ENCODE peak calls at places on chromosomes 6 and 20, in eight cellular contexts. Q, A, B, D, C, E, T and H are unnamed samples. For H3K27me3, the result is how much of the 10 kb centered on the place peaks cover.

GRCh38 chr6:143478479-143479062 is 28.0 kb downstream of the PEX3 start:
- DNase-seq in Q (no peak), A (no peak), B (no peak), D (no peak), C (no peak), E (no peak), T (no peak), H (no peak)

GRCh38 chr6:22737331-22737730 is 168.0 kb downstream of the HDGFL1 start:
- DNase-seq in Q (no peak), A (peak), B (peak), D (peak), C (no peak), E (peak), T (no peak), H (peak)

GRCh38 chr6:167140589-167141474 is 16.9 kb downstream of the GPR31 start:
- DNase-seq in Q (no peak), A (no peak), B (no peak), D (no peak), C (no peak), E (no peak), T (no peak), H (no peak)

GRCh38 chr6:7087491-7087979 is 20.2 kb upstream of the RREB1 start:
- DNase-seq in Q (no peak), A (no peak), B (no peak), D (no peak), C (no peak), E (peak), T (no peak), H (no peak)

GRCh38 chr20:53080969-53081871 is 109.1 kb downstream of the TSHZ2 start:
- DNase-seq in Q (no peak), A (peak), B (no peak), D (peak), C (no peak), E (no peak), T (no peak), H (no peak)

GRCh38 chr6:45640081-45640491 is 262.4 kb upstream of the SUPT3H start:
- DNase-seq in Q (no peak), A (peak), B (no peak), D (peak), C (no peak), E (no peak), T (no peak), H (peak)

GRCh38 chr6:106617857-106618256 is 11.4 kb downstream of the RTN4IP1 start:
- DNase-seq in Q (no peak), A (no peak), B (no peak), D (no peak), C (no peak), E (no peak), T (no peak), H (no peak)

GRCh38 chr6:118354641-118355040 is 193.5 kb upstream of the PLN start:
- DNase-seq in Q (no peak), A (no peak), B (no peak), D (no peak), C (no peak), E (peak), T (no peak), H (no peak)

GRCh38 chr6:134267917-134268361 is 50.0 kb downstream of the SGK1 start:
- DNase-seq in Q (no peak), A (no peak), B (no peak), D (no peak), C (no peak), E (no peak), T (no peak), H (no peak)

GRCh38 chr6:34941421-34941820 is 52.4 kb downstream of the ANKS1A start:
- DNase-seq in Q (no peak), A (no peak), B (no peak), D (no peak), C (no peak), E (no peak), T (no peak), H (no peak)

GRCh38 chr6:75855047-75855446 is 106.0 kb downstream of the MYO6 start:
- DNase-seq in Q (no peak), A (peak), B (no peak), D (peak), C (no peak), E (no peak), T (no peak), H (no peak)

GRCh38 chr6:167103041-167103816 is 19.7 kb upstream of the CCR6 start:
- DNase-seq in Q (no peak), A (no peak), B (peak), D (no peak), C (no peak), E (no peak), T (peak), H (no peak)

GRCh38 chr6:5135783-5136376 is 50.7 kb downstream of the PPP1R3G start:
- DNase-seq in Q (no peak), A (peak), B (no peak), D (peak), C (no peak), E (no peak), T (no peak), H (no peak)

GRCh38 chr6:130697661-130698535 is 129.3 kb upstream of the SMLR1 start:
- DNase-seq in Q (no peak), A (peak), B (no peak), D (peak), C (no peak), E (peak), T (no peak), H (peak)

GRCh38 chr6:1657116-1657776 is 47.5 kb downstream of the FOXC1 start:
- DNase-seq in Q (no peak), A (no peak), B (peak), D (no peak), C (no peak), E (no peak), T (no peak), H (no peak)

GRCh38 chr20:2006452-2007381 is 12.9 kb upstream of the PDYN start:
- DNase-seq in Q (no peak), A (peak), B (no peak), D (peak), C (no peak), E (no peak), T (no peak), H (no peak)

GRCh38 chr6:142510217-142510616 is 208.4 kb downstream of the ADGRG6 start:
- DNase-seq in Q (no peak), A (no peak), B (no peak), D (no peak), C (no peak), E (no peak), T (no peak), H (no peak)

GRCh38 chr20:47502801-47503239 is 1.1 kb downstream of the NCOA3 start:
- DNase-seq in Q (no peak), A (peak), B (no peak), D (peak), C (no peak), E (no peak), T (no peak), H (peak)

GRCh38 chr6:113719056-113719455 is 138.1 kb upstream of the MARCKS start:
- DNase-seq in Q (no peak), A (peak), B (no peak), D (no peak), C (no peak), E (no peak), T (no peak), H (peak)

DNA sequence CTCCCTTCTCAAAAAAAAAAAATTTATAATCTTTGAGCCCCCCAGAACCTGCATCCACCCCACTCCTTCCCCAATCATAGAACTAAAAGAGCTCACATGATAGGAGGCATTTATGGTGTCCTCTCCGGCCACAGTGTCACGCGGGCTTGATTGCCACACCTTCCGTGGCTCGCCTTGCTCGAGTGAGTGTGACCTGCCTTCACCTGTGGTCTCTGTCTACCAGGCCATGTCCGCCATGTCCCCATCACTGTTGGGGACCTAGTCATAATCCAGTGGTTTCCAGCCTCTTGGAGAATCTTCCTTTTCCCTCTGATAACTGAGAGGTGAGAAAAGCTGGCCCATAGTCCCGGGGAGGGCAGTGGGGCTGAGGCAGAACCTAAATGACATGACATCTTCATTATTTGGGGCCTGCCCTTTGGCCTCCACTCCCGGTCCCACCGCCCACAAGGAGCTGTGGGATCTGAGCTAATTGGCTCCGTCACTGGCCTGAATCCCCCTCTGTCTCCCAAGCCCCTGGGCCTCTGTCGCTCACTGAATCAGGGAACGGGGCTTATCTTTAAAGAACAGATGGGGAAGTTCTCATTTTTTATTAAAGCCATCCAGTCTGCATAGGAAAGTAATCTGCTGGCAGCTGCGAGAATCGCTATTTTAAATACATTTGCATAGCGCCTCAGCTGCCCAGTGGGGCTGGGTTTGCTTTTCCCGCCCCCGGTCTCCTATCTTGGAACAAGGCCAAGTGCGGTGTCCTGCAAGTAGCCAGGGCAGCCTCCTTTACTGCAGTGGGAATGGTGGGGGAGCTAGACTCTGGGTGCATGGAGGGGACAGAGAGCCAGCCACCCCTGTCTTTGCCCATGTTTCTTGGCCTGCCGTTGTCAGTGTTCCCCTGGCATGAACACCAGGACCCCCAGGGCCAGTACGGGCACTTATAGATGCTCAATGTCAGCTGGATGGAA is 197.6 kb upstream of the PMEPA1 start:
- DNase-seq in Q (peak), A (no peak), B (no peak), D (no peak), C (no peak), E (no peak), T (no peak), H (no peak)
- H3K27me3 ChIP-seq in Q (under half), A (under half), B (under half), D (under half), C (under half), E (under half), T (under half), H (under half)

GRCh38 chr20:41030536-41031242 is 2.1 kb downstream of the TOP1 start:
- DNase-seq in Q (no peak), A (peak), B (no peak), D (peak), C (no peak), E (no peak), T (no peak), H (no peak)

GRCh38 chr20:41029150-41029872 is 689 bp downstream of the TOP1 start:
- DNase-seq in Q (peak), A (no peak), B (peak), D (no peak), C (peak), E (no peak), T (peak), H (peak)

GRCh38 chr20:41027872-41028358 is 707 bp upstream of the TOP1 start:
- DNase-seq in Q (no peak), A (no peak), B (no peak), D (no peak), C (no peak), E (no peak), T (no peak), H (no peak)

GRCh38 chr20:41027366-41027765 is 1.3 kb upstream of the TOP1 start:
- DNase-seq in Q (no peak), A (no peak), B (no peak), D (no peak), C (no peak), E (no peak), T (no peak), H (no peak)

GRCh38 chr20:41028359-41029149 is at the start of gene TOP1:
- DNase-seq in Q (peak), A (peak), B (peak), D (peak), C (peak), E (peak), T (peak), H (peak)
- H3K27me3 ChIP-seq in Q (under half), A (under half), B (under half), D (under half), C (under half), E (under half), T (under half), H (under half)

DNA sequence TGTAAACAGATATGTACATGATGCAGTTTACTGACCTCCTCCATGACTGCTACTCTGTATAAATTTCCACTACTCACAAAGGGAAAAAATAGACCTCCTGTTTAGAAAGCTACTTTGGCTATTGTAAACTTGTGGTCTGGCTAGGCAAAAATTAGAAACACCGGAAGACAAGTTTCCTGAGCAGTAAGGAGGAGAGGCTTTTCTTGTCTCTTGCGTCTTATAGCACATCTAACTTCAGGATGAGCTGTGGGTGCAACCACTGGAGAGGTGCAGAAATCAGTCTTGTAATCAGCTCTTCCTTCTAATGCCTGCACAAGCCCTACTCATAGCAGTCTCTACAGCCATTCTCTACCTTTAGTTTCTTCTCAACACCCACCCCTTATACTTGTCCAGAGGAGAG is 296.5 kb upstream of the SLC35B3 start:
- DNase-seq in Q (no peak), A (no peak), B (no peak), D (no peak), C (no peak), E (no peak), T (no peak), H (no peak)
- H3K27me3 ChIP-seq in Q (under half), A (under half), B (under half), D (under half), C (under half), E (under half), T (under half), H (under half)

DNA sequence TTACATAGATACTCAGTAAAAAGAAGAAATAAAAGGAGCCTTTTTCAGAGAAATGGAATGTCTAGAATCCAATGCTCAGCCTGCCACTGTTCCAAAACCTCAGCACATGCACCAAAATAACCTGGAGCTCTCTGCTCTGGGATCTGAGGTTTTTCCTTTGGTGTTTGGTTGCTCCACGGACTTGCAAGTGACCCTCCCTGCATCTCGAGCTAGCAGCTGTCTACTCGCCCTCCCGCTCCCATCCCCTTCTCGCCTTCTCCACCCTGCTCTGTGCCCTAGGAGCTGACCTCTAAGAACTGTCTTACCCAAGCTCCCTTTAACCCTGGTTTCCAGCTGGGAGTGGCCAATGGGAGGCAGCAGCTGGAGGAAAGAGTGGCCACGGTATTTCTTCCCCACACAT is 35.1 kb upstream of the FAM210B start:
- DNase-seq in Q (no peak), A (no peak), B (no peak), D (no peak), C (no peak), E (no peak), T (no peak), H (no peak)
- H3K27me3 ChIP-seq in Q (under half), A (under half), B (under half), D (under half), C (under half), E (under half), T (under half), H (half or more)

DNA sequence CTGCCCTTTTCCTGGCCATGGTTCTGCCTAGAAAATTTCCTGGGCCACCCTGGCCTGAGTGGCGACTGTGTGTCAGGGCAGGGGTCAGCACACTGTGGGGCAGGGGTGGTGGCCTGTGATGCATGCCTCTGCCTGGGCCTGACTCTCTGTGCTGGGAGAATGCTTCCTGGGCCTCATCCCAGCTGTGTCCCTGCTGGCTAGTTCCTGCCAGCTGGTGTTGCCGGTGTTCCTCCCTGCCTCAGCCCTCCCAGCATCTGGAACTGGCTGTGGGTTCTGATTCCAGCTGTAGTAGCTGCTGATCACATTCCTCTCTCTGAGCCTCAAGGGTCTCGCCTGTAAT is 101.6 kb downstream of the SYCP2 start:
- DNase-seq in Q (no peak), A (no peak), B (no peak), D (no peak), C (peak), E (no peak), T (peak), H (no peak)
- H3K27me3 ChIP-seq in Q (under half), A (under half), B (under half), D (under half), C (under half), E (under half), T (under half), H (under half)